ENCODE peak calls at places on chromosomes 4 and X, in eight cellular contexts. D, H, Q, F, S, Y, Z and M are unnamed samples.

GRCh38 chr4:189022441-189023035 is 883.3 kb downstream of the TRIML1 start:
- DNase-seq in Z (no peak), H (no peak), S (no peak), Q (peak), D (no peak), Y (no peak), F (no peak), M (peak)

GRCh38 chrX:74585766-74586165 is 28.7 kb downstream of the RLIM start:
- DNase-seq in D (no peak), Q (no peak), S (no peak), Y (no peak), Z (no peak), H (no peak), F (no peak), M (no peak)

GRCh38 chr4:183620421-183620820 is 38.6 kb downstream of the RWDD4 start:
- DNase-seq in D (no peak), Z (no peak), F (no peak), S (no peak), H (no peak), Y (no peak), Q (no peak), M (no peak)

GRCh38 chrX:7720519-7720918 is 122.5 kb upstream of the VCX start:
- DNase-seq in H (no peak), Y (no peak), Q (no peak), Z (no peak), D (no peak), F (no peak), S (no peak), M (no peak)

GRCh38 chrX:75784689-75785491 is at the start of gene MAGEE2:
- DNase-seq in S (no peak), Y (peak), Q (no peak), D (no peak), F (no peak), H (no peak), Z (no peak), M (no peak)

GRCh38 chrX:102345916-102346315 is 93.9 kb downstream of the NXF2B start:
- DNase-seq in Q (peak), F (peak), H (peak), D (peak), Z (peak), S (peak), Y (peak), M (no peak)

GRCh38 chrX:124534530-124534929 is 188.2 kb downstream of the SH2D1A start:
- DNase-seq in S (no peak), D (no peak), H (no peak), Z (no peak), Q (no peak), Y (no peak), F (no peak), M (no peak)

GRCh38 chr4:156190606-156191005 is 236.9 kb upstream of the CTSO start:
- DNase-seq in S (no peak), Z (no peak), H (no peak), Y (no peak), F (no peak), D (no peak), Q (peak), M (peak)

GRCh38 chr4:168390041-168390440 is 71.5 kb upstream of the DDX60 start:
- DNase-seq in D (no peak), S (no peak), F (no peak), Y (no peak), H (no peak), Q (no peak), Z (no peak), M (no peak)

GRCh38 chr4:39259571-39260330 is 77.4 kb downstream of the WDR19 start:
- DNase-seq in F (no peak), Z (no peak), H (no peak), D (no peak), Q (no peak), Y (no peak), S (no peak), M (peak)

DNA sequence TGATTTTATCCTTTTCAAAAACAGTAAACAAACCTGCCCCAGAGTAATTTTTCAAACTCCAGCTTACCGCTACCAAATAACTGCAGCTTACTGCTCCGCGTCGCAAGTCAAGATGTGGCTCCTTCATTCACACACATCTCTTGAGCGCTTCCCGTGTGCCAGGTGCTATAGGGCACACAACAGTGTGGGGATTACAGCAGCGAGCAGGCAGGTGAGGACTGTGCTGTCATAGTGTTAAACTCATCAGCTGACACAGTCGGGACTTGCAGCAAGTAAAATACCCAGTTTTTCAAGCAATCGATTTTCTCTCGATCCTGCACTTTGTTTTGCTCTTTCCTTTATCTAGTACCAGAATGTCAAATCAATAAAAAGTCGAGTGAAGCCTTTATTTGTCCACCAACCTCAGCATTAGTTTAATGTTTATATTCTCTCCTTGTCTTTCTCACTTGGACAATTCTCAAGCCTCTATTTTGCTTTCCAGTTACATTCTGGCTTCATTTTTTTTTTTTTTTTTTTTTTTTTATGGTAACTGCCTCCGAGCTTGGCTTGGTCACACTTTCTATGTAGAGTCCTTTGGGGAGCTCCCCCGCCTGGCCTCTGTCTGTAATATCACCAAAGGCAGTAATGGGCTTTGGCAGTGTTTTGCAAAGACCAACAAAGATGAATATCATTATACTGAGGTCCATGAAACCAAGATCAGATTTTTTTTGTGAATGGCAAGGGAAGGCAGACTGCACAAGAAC is 8.3 kb upstream of the ASB5 start:
- DNase-seq in Q (peak), Y (peak), D (peak), Z (peak), S (peak), H (peak), F (peak), M (peak)
- TF ChIP-seq CTCF in Q (peak), Y (peak), D (peak), Z (peak), S (peak), H (no peak), F (peak), M (peak)

GRCh38 chrX:131791608-131792355 is 231.3 kb upstream of the STK26 start:
- DNase-seq in Y (no peak), Z (no peak), H (no peak), D (no peak), Q (no peak), S (no peak), F (no peak), M (no peak)
- H3K4me3 ChIP-seq in Y (peak), Z (no peak), H (no peak), D (no peak), Q (peak), S (no peak), F (no peak), M (peak)

DNA sequence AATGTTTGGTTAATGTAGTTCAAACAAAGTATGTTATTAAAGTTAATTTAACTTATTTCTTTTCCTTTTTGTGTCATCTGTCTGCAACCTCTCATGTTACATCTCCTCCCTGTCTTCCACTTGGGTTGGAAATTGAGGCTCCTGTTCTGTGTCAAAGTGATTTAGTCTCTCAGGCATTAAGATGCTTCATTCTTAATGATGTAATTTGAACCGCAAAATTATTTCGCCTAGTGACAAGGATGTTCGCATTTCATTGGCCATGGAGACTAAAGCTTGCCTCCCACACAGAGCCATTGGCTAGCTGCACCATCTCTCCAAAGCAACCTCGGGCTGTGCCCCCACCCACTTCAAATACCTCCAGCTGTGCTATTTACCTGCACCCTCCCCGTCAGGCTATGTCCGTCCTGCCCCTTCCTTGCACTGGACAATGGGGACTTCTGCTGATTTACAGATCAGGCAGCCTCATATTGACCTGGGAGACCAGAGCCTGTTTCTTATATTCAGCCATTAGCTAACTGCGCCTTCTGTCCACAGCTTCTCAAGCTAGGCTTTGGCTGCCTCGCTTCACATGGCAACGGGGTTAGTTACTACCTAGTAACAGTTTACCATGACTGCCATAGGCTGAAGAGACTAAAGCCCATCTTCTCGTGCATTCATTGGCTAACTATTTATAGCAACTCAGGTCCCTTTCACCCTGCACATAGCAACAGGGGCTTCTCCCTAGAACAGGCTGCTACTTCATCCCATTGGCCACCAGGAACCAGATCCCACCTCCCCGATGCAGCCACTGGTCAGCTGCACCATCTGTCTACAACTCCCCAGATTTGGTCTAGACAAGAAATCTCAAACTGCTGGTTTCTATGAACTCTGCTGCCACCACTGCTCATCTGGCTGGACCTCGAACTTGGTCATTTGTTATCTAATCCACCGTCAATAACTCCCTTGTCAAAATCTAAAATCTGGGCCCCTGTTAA is 8.6 kb upstream of the ZNF157 start:
- DNase-seq in D (peak), F (peak), Y (peak), S (peak), Z (peak), H (peak), Q (peak), M (peak)
- TF ChIP-seq CTCF in D (no peak), F (no peak), Y (peak), S (peak), Z (peak), H (no peak), Q (no peak), M (peak)

GRCh38 chr4:67764183-67764582 is 10.0 kb upstream of the GNRHR start:
- DNase-seq in S (no peak), F (no peak), Z (no peak), D (no peak), Y (no peak), H (no peak), Q (no peak), M (no peak)
- H3K4me3 ChIP-seq in S (no peak), F (no peak), Z (no peak), D (no peak), Y (no peak), H (no peak), Q (no peak), M (no peak)

DNA sequence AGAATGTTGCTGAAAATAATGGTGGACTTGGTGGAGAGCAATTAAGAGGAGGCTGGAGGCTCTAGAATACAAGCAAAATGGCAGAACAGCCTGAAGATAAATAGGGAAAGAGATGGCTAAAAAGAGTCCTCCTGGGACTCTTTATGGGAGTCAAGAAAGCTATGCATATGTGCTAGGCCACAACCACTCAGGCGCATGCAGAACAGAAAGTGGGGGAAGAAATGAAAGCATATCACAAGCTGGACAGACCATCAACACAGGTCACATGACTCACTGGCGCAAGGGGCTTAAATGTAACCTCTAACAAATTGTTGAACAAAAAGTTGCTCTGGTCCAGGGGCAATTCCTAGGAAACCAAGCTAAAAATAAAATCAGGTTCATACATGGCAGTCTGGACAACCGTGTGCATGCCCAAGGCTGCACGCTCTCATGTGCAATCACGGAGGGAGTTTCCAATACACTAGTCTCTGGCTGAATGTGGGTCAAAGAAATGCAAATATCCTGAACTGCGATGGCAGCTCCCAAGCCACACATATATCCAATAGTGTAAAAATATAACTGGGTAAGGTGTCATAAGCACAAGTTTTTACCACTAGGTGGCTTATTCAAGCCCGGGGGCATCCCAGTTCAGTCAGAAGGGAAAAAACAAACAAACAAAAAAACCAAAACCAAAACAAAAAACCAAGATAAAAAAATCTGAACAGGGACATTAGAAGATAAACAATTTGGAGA is 45.4 kb downstream of the ZNF711 start:
- DNase-seq in F (no peak), Z (no peak), Y (no peak), D (no peak), S (no peak), H (no peak), Q (no peak), M (no peak)
- TF ChIP-seq CTCF in F (peak), Z (peak), Y (no peak), D (no peak), S (no peak), H (no peak), Q (peak), M (no peak)

GRCh38 chrX:66015152-66015827 is 24.6 kb downstream of the VSIG4 start:
- DNase-seq in Q (no peak), S (peak), Z (peak), H (no peak), F (no peak), D (peak), Y (no peak), M (no peak)

GRCh38 chrX:66016905-66017658 is 22.8 kb downstream of the VSIG4 start:
- DNase-seq in Q (no peak), F (no peak), Z (no peak), S (no peak), D (no peak), Y (no peak), H (no peak), M (no peak)

GRCh38 chrX:66017659-66018170 is 22.2 kb downstream of the VSIG4 start:
- DNase-seq in Y (no peak), F (no peak), S (no peak), D (no peak), Q (no peak), H (no peak), Z (no peak), M (no peak)

GRCh38 chrX:66014560-66014959 is 25.3 kb downstream of the VSIG4 start:
- DNase-seq in F (no peak), S (no peak), Z (no peak), H (no peak), Y (no peak), D (peak), Q (no peak), M (no peak)

DNA sequence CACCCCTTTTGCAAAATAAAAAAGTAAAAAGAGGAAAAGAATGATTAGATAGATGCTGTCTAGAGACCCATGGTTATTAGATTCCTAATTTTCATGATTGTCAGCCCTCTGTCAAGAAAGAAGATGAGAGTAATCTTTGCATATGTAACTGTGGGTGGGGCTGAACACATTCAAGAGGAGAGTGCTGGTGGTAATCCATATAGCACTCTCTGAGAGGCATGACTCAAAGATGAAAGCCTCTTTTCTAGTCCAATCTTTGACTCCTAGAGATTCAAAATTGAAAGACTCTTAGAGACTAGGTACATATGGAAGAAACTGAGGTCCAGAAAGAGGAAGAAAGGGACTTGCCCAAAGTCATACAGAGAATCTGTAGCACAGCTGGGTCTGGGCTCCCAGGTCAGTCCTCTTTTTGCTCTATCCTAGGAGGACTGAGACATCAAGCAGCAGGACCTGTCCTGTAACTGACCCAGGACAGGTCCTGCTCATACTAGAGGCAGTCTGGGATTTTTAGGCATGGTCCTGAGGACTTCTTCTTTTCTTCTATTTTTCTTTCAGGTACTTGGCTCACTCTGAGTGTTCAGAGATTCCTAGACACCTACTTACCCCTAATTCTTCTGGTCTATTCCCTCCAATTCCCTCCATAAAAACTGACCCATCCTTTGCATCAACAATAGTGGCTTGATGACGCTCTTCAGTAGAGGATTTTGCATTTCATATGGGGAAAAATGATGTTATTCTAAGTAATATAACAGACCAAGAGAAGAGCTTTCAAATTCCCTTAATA is 23.8 kb downstream of the VSIG4 start:
- DNase-seq in H (no peak), Y (no peak), Z (no peak), D (no peak), S (no peak), Q (no peak), F (no peak), M (no peak)
- H3K4me3 ChIP-seq in H (no peak), Y (no peak), Z (peak), D (peak), S (no peak), Q (no peak), F (no peak), M (no peak)

DNA sequence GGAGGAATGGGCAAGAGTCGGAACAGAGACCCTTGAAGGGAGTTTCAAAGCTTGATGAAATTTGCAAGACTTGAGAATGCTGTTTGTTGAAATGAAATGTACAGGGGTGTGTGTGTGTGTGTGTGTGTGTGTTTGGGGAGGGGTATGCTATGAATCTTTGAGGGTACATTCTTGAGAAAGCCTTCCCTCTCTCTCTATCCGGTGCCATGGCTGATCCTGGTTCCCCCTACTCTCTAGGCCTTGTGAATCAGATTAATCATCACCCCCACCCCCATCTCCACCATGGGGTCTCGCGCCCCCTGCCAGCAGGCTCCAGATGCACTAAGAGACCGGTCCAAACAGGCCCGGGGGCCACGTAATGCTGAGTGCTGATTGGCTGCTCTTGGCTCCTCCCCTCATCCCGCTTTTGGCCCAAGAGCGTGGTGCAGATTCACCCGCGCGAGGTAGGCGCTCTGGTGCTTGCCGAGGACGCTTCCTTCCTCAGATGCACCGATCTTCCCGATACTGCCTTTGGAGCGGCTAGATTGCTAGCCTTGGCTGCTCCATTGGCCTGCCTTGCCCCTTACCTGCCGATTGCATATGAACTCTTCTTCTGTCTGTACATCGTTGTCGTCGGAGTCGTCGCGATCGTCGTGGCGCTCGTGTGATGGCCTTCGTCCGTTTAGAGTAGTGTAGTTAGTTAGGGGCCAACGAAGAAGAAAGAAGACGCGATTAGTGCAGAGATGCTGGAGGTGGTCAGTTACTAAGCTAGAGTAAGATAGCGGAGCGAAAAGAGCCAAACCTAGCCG is at the start of gene HTR2C:
- DNase-seq in Y (no peak), F (peak), S (no peak), Z (no peak), Q (no peak), H (no peak), D (no peak), M (no peak)
- TF ChIP-seq CTCF in Y (no peak), F (peak), S (no peak), Z (no peak), Q (no peak), H (no peak), D (no peak), M (no peak)